ENCODE peak calls at places on chromosomes 2 and 18, in seven cellular contexts. L is upper lobe of right lung, D is prostate gland, W is tibial nerve, X is brain microvascular endothelial cell, V is A549, Y is fibroblast of lung. P is an unnamed sample.

GRCh38 chr2:191265311-191266170 is 20.3 kb downstream of the MYO1B start:
- DNase-seq in L (no peak), D (no peak), W (no peak), X (peak), V (no peak), Y (peak), P (no peak)

GRCh38 chr18:48193521-48194251 is 215.5 kb downstream of the ZBTB7C start:
- DNase-seq in L (no peak), D (no peak), W (no peak), X (no peak), V (no peak), Y (no peak), P (peak)

GRCh38 chr2:226362991-226363390 is 436.6 kb downstream of the IRS1 start:
- DNase-seq in L (no peak), D (no peak), W (no peak), X (peak), V (no peak), Y (peak), P (no peak)

GRCh38 chr2:86050301-86050700 is 55.4 kb downstream of the POLR1A start:
- DNase-seq in L (no peak), D (no peak), W (no peak), X (no peak), V (no peak), Y (no peak), P (peak)

GRCh38 chr2:20539133-20539719 is 92.4 kb downstream of the RHOB start:
- DNase-seq in L (no peak), D (no peak), W (no peak), X (no peak), V (no peak), Y (peak), P (no peak)

GRCh38 chr18:23871410-23871809 is 143.1 kb upstream of the TTC39C start:
- DNase-seq in L (no peak), D (no peak), W (no peak), X (peak), V (no peak), Y (no peak), P (no peak)

GRCh38 chr2:10432315-10433181 is 15.6 kb downstream of the ODC1 start:
- DNase-seq in L (no peak), D (no peak), W (no peak), X (no peak), V (no peak), Y (no peak), P (peak)

GRCh38 chr2:10918661-10919414 is 7.1 kb downstream of the KCNF1 start:
- DNase-seq in L (no peak), D (no peak), W (no peak), X (no peak), V (no peak), Y (peak), P (peak)

GRCh38 chr2:234020332-234020731 is 30.2 kb upstream of the SPP2 start:
- DNase-seq in L (no peak), D (no peak), W (no peak), X (no peak), V (no peak), Y (no peak), P (no peak)

GRCh38 chr2:120373424-120373823 is 27.5 kb downstream of the INHBB start:
- DNase-seq in L (no peak), D (no peak), W (no peak), X (no peak), V (no peak), Y (no peak), P (peak)

GRCh38 chr18:77053616-77054287 is 78.8 kb downstream of the MBP start:
- DNase-seq in L (no peak), D (no peak), W (no peak), X (no peak), V (no peak), Y (no peak), P (no peak)

GRCh38 chr2:64526034-64526433 is 1.9 kb downstream of the AFTPH start:
- DNase-seq in L (no peak), D (no peak), W (no peak), X (no peak), V (no peak), Y (no peak), P (no peak)
- H3K27ac ChIP-seq in L (no peak), D (no peak), W (peak), X (no peak), V (no peak), Y (no peak), P (no peak)

DNA sequence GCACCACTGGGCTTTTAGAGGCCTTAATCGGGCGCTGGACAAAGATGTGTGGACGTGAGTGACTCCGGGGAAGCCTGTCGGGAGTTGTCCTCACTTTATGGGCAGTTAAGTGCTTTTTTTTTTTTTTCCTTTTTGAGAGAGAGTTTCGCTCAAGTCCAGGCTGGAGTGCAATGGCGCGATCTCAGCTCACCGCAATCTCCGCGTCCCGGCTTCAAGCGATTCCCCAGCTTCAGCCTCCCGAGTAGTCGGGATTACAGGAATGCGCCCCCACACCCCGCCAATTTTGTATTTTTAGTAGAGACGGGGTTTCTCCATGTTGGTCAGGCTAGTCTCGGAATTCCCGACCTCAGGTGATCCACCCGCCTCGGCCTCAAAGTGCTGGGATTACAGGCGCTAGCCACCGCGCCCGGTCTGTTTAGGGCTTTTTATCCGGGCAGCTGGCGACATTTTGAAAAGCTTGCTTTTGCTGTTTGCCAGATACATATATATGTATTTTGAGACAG is 1.5 kb downstream of the MSH6 start:
- DNase-seq in L (no peak), D (no peak), W (no peak), X (no peak), V (no peak), Y (peak), P (peak)
- H3K27ac ChIP-seq in L (peak), D (peak), W (peak), X (no peak), V (peak), Y (peak), P (no peak)

DNA sequence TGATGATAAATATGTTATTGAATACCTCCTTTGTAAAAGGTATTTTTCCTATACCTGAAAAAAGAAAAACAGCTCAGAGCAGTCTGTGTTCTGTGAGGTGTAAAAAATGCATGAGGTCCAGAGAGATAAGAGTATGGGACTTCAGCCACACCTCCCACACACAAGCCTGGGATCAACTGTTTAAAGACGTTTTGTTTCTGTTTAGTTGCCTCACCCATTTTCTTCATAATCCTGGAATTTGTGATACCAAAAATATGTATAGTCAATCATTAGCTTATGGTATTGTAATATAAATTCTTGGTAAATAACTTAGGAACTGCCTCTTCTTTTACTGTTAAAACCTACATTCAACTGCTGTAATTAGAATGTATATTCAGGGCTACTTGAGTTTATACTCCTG is 1322.9 kb upstream of the TMEFF2 start:
- DNase-seq in L (no peak), D (no peak), W (no peak), X (no peak), V (no peak), Y (no peak), P (no peak)
- H3K27ac ChIP-seq in L (no peak), D (no peak), W (no peak), X (peak), V (no peak), Y (no peak), P (no peak)

DNA sequence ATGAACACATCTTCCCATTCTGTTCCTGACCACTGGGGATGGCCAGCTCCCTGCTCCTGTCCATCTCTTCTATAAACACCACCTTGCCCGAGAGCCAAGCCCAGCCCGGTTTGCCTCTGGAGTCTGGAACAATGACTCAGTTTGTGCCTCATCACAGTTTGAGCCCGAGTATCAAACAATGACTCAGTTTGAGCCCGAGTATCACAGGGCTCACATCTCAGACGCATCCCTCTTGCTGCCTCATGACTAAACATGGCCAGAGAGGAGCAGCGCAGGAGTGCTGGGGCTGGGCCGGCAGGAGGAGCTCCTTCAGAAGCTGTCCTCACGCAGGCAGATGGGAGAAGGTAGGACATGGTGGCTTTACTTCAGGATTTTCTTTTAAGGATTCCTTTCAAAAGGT is 68.7 kb downstream of the PXDN start:
- DNase-seq in L (no peak), D (peak), W (peak), X (peak), V (peak), Y (peak), P (peak)
- H3K27ac ChIP-seq in L (no peak), D (peak), W (no peak), X (peak), V (peak), Y (peak), P (no peak)

DNA sequence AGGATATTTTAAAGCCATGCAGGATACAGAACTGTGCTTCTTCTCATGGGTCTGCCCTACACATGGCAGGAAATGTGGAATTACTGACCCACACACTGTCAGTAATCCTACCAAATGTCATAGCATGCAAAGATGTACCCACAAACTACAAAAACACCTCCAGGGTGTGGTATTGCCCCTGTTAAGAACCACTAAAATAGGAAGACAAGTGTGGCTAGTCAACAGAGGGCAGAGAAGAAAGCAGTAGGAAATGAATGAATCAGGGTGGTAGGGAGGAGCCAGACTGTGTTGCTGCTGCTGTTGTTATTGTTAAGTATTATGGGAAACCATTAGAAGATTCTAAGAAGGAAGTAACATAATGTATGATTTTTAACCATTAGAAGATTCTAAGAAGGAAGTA is 556.7 kb upstream of the ACVR2A start:
- DNase-seq in L (no peak), D (no peak), W (no peak), X (no peak), V (no peak), Y (no peak), P (no peak)
- H3K27ac ChIP-seq in L (no peak), D (no peak), W (no peak), X (no peak), V (no peak), Y (no peak), P (no peak)

DNA sequence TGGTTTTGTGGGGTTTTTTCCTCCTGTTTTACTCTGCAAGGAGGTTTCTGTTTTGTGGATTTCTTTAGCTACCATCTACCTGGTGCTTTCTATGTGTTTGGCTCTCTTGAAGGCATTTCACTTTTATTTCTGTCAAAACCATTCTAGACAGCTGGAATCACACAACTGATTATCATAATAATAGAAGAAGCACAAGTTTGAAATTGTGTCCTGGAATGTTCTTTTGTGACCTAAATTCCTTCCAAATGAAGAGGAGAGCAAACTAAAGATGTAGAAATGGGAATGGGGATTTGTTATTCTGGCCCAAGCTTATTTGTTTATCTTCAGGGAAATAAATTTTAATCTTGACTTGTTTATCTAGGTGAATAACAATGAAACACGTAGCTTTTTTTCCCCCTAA is 17.0 kb upstream of the MFSD2B start:
- DNase-seq in L (no peak), D (no peak), W (no peak), X (no peak), V (no peak), Y (no peak), P (no peak)
- H3K27ac ChIP-seq in L (no peak), D (no peak), W (no peak), X (no peak), V (no peak), Y (no peak), P (no peak)